ENCODE peak calls at places on chromosomes 1 and 21, in four cellular contexts. X is H1, D is IMR-90, T is mesenchymal stem cell. E is an unnamed sample. For H3K27me3, the result is how much of the 10 kb centered on the place peaks cover.

GRCh38 chr1:233485385-233485784 is 128.5 kb upstream of the KCNK1 start:
- DNase-seq in X (no peak), T (no peak), D (no peak), E (no peak)

GRCh38 chr1:202249846-202250245 is 56.2 kb downstream of the LGR6 start:
- DNase-seq in D (no peak), X (no peak), T (no peak), E (no peak)

GRCh38 chr1:46364612-46365011 is 24.0 kb downstream of the NSUN4 start:
- DNase-seq in T (no peak), X (no peak), D (peak), E (no peak)

GRCh38 chr1:42936309-42937078 is 22.2 kb downstream of the SLC2A1 start:
- DNase-seq in T (peak), D (peak), X (no peak), E (no peak)

GRCh38 chr1:36223373-36223995 is 759 bp upstream of the THRAP3 start:
- DNase-seq in X (no peak), D (peak), T (peak), E (no peak)

GRCh38 chr1:243638186-243638585 is 211.9 kb downstream of the AKT3 start:
- DNase-seq in T (no peak), X (no peak), D (no peak), E (no peak)

GRCh38 chr1:162632234-162632666 is at the start of gene DDR2:
- DNase-seq in T (peak), D (peak), X (no peak), E (no peak)

GRCh38 chr1:40748841-40749718 is 34.5 kb upstream of the KCNQ4 start:
- DNase-seq in T (no peak), X (no peak), D (no peak), E (no peak)

GRCh38 chr1:53601031-53601745 is 137.8 kb downstream of the GLIS1 start:
- DNase-seq in T (no peak), X (no peak), D (no peak), E (no peak)

GRCh38 chr1:98920441-98921110 is 84.1 kb downstream of the PLPPR5 start:
- DNase-seq in X (no peak), T (peak), D (peak), E (no peak)

GRCh38 chr1:14543191-14543849 is 55.2 kb upstream of the KAZN start:
- DNase-seq in D (peak), X (no peak), T (no peak), E (no peak)

GRCh38 chr1:40133122-40133665 is 28.0 kb upstream of the RLF start:
- DNase-seq in D (peak), T (no peak), X (no peak), E (no peak)

GRCh38 chr1:27726173-27726793 is 522 bp downstream of the FAM76A start:
- DNase-seq in T (peak), D (peak), X (no peak), E (no peak)

GRCh38 chr1:218367118-218367517 is 22.0 kb downstream of the TGFB2 start:
- DNase-seq in X (no peak), T (peak), D (no peak), E (no peak)

GRCh38 chr1:30307182-30307581 is 416.2 kb downstream of the MATN1 start:
- DNase-seq in D (no peak), X (no peak), T (no peak), E (no peak)

GRCh38 chr1:37861151-37861550 is 1.8 kb upstream of the MTF1 start:
- DNase-seq in D (no peak), X (no peak), T (no peak), E (no peak)

GRCh38 chr1:170460379-170460778 is 71.6 kb upstream of the GORAB start:
- DNase-seq in X (no peak), D (no peak), T (no peak), E (no peak)

GRCh38 chr1:158087320-158087927 is 93.3 kb upstream of the CD1D start:
- DNase-seq in X (peak), D (peak), T (peak), E (peak)

GRCh38 chr1:227391871-227392270 is 73.6 kb upstream of the CDC42BPA start:
- DNase-seq in X (no peak), D (no peak), T (no peak), E (no peak)
- H3K4ac ChIP-seq in X (no peak), D (no peak), T (no peak), E (no peak)

DNA sequence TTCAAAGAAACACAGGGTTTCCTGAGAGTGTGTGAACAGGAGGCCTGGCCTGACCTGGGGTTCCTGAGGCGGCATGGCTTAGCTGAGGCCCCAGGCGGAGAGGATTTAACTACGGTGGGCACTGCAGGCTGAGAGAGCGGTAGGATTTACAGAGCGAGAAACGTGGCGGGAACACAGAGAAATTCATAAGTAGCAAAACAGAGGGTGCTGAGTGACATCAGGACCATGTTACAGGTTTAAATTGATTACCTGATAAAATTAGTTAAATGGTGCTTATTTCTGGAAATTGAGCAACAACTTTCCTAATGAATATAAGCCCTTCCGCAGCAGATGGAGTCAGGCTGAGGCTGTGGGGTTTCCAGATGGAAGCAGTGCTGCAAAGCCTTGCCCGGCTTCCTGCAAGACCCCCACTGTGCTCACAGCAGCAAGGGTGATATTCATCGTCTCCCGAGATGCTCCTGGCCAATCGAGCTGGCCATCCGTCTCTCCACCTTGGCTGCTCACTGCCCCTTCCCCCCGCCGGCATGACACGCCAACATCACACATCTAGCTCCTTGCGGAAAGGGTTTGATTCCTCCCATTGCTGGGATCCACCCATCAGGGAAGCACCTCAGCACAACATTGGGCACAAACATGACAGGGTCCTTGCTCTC is 69.4 kb upstream of the MORC3 start:
- DNase-seq in X (no peak), T (no peak), D (no peak), E (no peak)
- H3K23ac ChIP-seq in X (no peak), T (no peak), D (no peak), E (no peak)

GRCh38 chr1:24899581-24900485 is 30.2 kb downstream of the RUNX3 start:
- DNase-seq in T (no peak), D (no peak), X (peak), E (no peak)
- H3K27me3 ChIP-seq in T (half or more), D (under half), X (under half), E (under half)

GRCh38 chr1:167761400-167761799 is 39.6 kb downstream of the MPZL1 start:
- DNase-seq in T (no peak), X (no peak), D (no peak), E (no peak)
- H3K4ac ChIP-seq in T (no peak), X (no peak), D (no peak), E (no peak)

GRCh38 chr1:115837762-115838421 is 3.0 kb downstream of the NHLH2 start:
- DNase-seq in T (no peak), X (peak), D (no peak), E (no peak)
- H3K23ac ChIP-seq in T (no peak), X (no peak), D (no peak), E (peak)

GRCh38 chr21:35962917-35963316 is 97.4 kb downstream of the SETD4 start:
- DNase-seq in D (no peak), T (no peak), X (no peak), E (no peak)
- H3K27me3 ChIP-seq in D (under half), T (under half), X (under half), E (under half)

E was measured in neuronal stem cell.